ENCODE peak calls at places on chromosomes 1 and 21, in ten cellular contexts. M is EL; G is activated CD8-positive, alpha-beta memory T cell treated with anti-CD3 and anti-CD28 coated beads, Interleukin-2, amount 50 U/mL, for 48 hours; U is stimulated activated CD4-positive, alpha-beta T cell treated with anti-CD3 and anti-CD28 coated beads, TNF-alpha, amount 100 ng/mL, for 1 hour; L is activated CD8-positive, alpha-beta T cell treated with anti-CD3 and anti-CD28 coated beads, Interleukin-2, amount 10 ng/mL, durations not matched to agents 7 days and 5 days; V is ovary; P is activated naive CD4-positive, alpha-beta T cell; O is tibial artery; S is A673; X is activated T-cell treated with anti-CD3 and anti-CD28 coated beads, Interleukin-2, amount 50 U/mL, for 48 hours. B is an unnamed sample.

GRCh38 chr1:90719321-90720136 is 2.4 kb upstream of the BARHL2 start:
- DNase-seq in O (no peak), M (no peak), S (peak), U (no peak), X (no peak), G (no peak), V (no peak), P (no peak), L (no peak), B (no peak)

GRCh38 chr1:110211503-110212164 is 1.5 kb downstream of the KCNC4 start:
- DNase-seq in S (no peak), L (no peak), G (peak), M (no peak), X (no peak), P (no peak), U (no peak), V (no peak), O (no peak), B (no peak)

GRCh38 chr1:111422546-111423391 is 4.8 kb downstream of the OVGP1 start:
- DNase-seq in X (no peak), O (no peak), L (no peak), P (no peak), V (no peak), G (no peak), S (no peak), U (no peak), M (peak), B (no peak)

GRCh38 chr1:53573522-53573921 is 114.3 kb downstream of the DMRTB1 start:
- DNase-seq in S (no peak), M (no peak), L (no peak), V (no peak), P (no peak), G (no peak), X (peak), U (no peak), O (peak), B (no peak)

GRCh38 chr1:184860985-184861754 is 106.5 kb upstream of the EDEM3 start:
- DNase-seq in L (no peak), G (no peak), U (no peak), P (no peak), M (no peak), O (no peak), X (no peak), V (no peak), S (no peak), B (no peak)

GRCh38 chr21:28150778-28151177 is 841.9 kb downstream of the LTN1 start:
- DNase-seq in L (no peak), G (no peak), S (no peak), V (no peak), M (no peak), X (no peak), U (no peak), P (no peak), O (no peak), B (no peak)

GRCh38 chr21:33384851-33385331 is 18.3 kb upstream of the IFNGR2 start:
- DNase-seq in G (no peak), S (no peak), V (no peak), P (peak), M (no peak), U (no peak), X (no peak), L (peak), O (no peak), B (no peak)

GRCh38 chr1:65791396-65791795 is 1.3 kb upstream of the PDE4B start:
- DNase-seq in S (no peak), V (no peak), X (no peak), O (no peak), L (no peak), G (no peak), M (peak), P (no peak), U (no peak), B (no peak)

GRCh38 chr1:217891966-217892365 is 260.8 kb downstream of the SPATA17 start:
- DNase-seq in S (no peak), L (no peak), V (no peak), O (no peak), U (no peak), X (no peak), M (peak), G (no peak), P (no peak), B (no peak)

GRCh38 chr1:185050823-185051451 is 5.6 kb downstream of the RNF2 start:
- DNase-seq in U (no peak), S (peak), L (no peak), V (no peak), G (no peak), P (no peak), M (no peak), X (no peak), O (no peak), B (no peak)